ENCODE peak calls at places on chromosomes 16 and 17, in four cellular contexts. X is K562, J is IMR-90, U is GM12878. C is an unnamed sample.

GRCh38 chr16:75319513-75320401 is 68.3 kb upstream of the BCAR1 start:
- DNase-seq in U (peak; percentile 78), J (peak; percentile 92), X (no peak), C (no peak)

GRCh38 chr16:88619859-88620655 is 18.3 kb upstream of the IL17C start:
- DNase-seq in X (no peak), U (no peak), J (peak; percentile 98), C (no peak)

GRCh38 chr16:77696149-77696548 is 26.2 kb upstream of the NUDT7 start:
- DNase-seq in X (peak; percentile 30), J (no peak), U (no peak), C (no peak)

GRCh38 chr17:65398036-65398787 is 163.2 kb downstream of the AXIN2 start:
- DNase-seq in X (no peak), U (no peak), J (no peak), C (no peak)

GRCh38 chr17:73940511-73940910 is 263.0 kb upstream of the RPL38 start:
- DNase-seq in X (no peak), U (no peak), J (no peak), C (no peak)

GRCh38 chr17:19986941-19987714 is 9.5 kb upstream of the AKAP10 start:
- DNase-seq in J (no peak), U (no peak), X (peak; percentile 19), C (no peak)

GRCh38 chr16:14560523-14560922 is 69.5 kb downstream of the PARN start:
- DNase-seq in U (no peak), X (no peak), J (no peak), C (no peak)

GRCh38 chr17:57295526-57296023 is 39.3 kb downstream of the MSI2 start:
- DNase-seq in U (no peak), J (peak; percentile 71), X (no peak), C (no peak)

GRCh38 chr16:10521681-10522274 is 58.6 kb downstream of the EMP2 start:
- DNase-seq in U (no peak), X (peak; percentile 80), J (peak; percentile 68), C (peak; percentile 45)

GRCh38 chr17:40341808-40342574 is 22.5 kb downstream of the GJD3 start:
- DNase-seq in X (peak; percentile 74), J (peak; percentile 50), U (no peak), C (peak; percentile 72)

GRCh38 chr17:6786618-6787017 is 10.6 kb downstream of the FBXO39 start:
- DNase-seq in X (no peak), U (no peak), J (peak; percentile 63), C (no peak)

GRCh38 chr17:35906559-35907265 is 23.9 kb downstream of the RDM1 start:
- DNase-seq in U (no peak), J (no peak), X (no peak), C (no peak)

GRCh38 chr16:62033065-62033464 is 3.2 kb downstream of the CDH8 start:
- DNase-seq in X (no peak), J (no peak), U (no peak), C (no peak)

GRCh38 chr16:22770866-22771265 is 43.1 kb upstream of the HS3ST2 start:
- DNase-seq in X (no peak), J (no peak), U (no peak), C (no peak)

GRCh38 chr16:35560637-35560984 is 2101.2 kb downstream of the TP53TG3F start:
- DNase-seq in U (no peak), J (no peak), X (no peak), C (no peak)

GRCh38 chr17:58121925-58122324 is 26.3 kb upstream of the OR4D1 start:
- DNase-seq in X (peak; percentile 60), U (no peak), J (peak; percentile 22), C (peak; percentile 62)

GRCh38 chr17:43702636-43703035 is 40.9 kb upstream of the MEOX1 start:
- DNase-seq in U (no peak), J (no peak), X (peak; percentile 59), C (peak; percentile 76)

GRCh38 chr17:82691714-82692113 is 6.8 kb downstream of the RAB40B start:
- DNase-seq in X (no peak), U (no peak), J (no peak), C (no peak)

GRCh38 chr16:80899804-80900592 is 95.6 kb upstream of the CDYL2 start:
- DNase-seq in J (peak; percentile 76), U (no peak), X (peak; percentile 30), C (peak; percentile 36)

GRCh38 chr17:58788199-58788598 is 32.5 kb downstream of the PPM1E start:
- DNase-seq in J (no peak), U (no peak), X (no peak), C (no peak)

GRCh38 chr17:41772218-41772585 is 14.3 kb downstream of the JUP start:
- DNase-seq in J (no peak), X (no peak), U (no peak), C (no peak)

GRCh38 chr17:7133424-7133823 is 18.8 kb upstream of the ASGR2 start:
- DNase-seq in X (peak; percentile 60), U (peak; percentile 36), J (no peak), C (peak; percentile 38)

GRCh38 chr16:12235110-12235509 is 258.6 kb downstream of the SNX29 start:
- DNase-seq in J (no peak), X (no peak), U (no peak), C (no peak)

GRCh38 chr16:86181526-86181925 is 282.6 kb downstream of the IRF8 start:
- DNase-seq in U (no peak), X (peak; percentile 16), J (no peak), C (no peak)

GRCh38 chr17:68097161-68097805 is 61.7 kb downstream of the KPNA2 start:
- DNase-seq in J (peak; percentile 26), U (no peak), X (no peak), C (no peak)

GRCh38 chr16:84175351-84176081 is 11.3 kb downstream of the TAF1C start:
- DNase-seq in U (peak; percentile 19), J (peak; percentile 53), X (peak; percentile 76), C (no peak)

GRCh38 chr16:56332464-56333079 is 92.8 kb downstream of the AMFR start:
- DNase-seq in J (peak; percentile 45), U (no peak), X (peak; percentile 81), C (peak; percentile 86)

GRCh38 chr17:63785556-63785955 is 11.6 kb downstream of the DDX42 start:
- DNase-seq in X (no peak), U (no peak), J (peak; percentile 78), C (no peak)

GRCh38 chr16:65214196-65214595 is 92.3 kb upstream of the CDH11 start:
- DNase-seq in X (no peak), U (no peak), J (peak; percentile 17), C (no peak)

GRCh38 chr17:51860934-51861561 is 297.5 kb downstream of the CA10 start:
- DNase-seq in X (peak; percentile 19), U (no peak), J (no peak), C (peak; percentile 50)

GRCh38 chr17:20086416-20087074 is 77.4 kb downstream of the SPECC1 start:
- DNase-seq in U (no peak), X (peak; percentile 17), J (no peak), C (no peak)

GRCh38 chr17:10198509-10199249 is at the start of gene GAS7:
- DNase-seq in U (no peak), J (peak; percentile 26), X (no peak), C (peak; percentile 61)

GRCh38 chr17:59266748-59267147 is 46.4 kb downstream of the GDPD1 start:
- DNase-seq in U (no peak), X (no peak), J (no peak), C (no peak)

GRCh38 chr17:77708049-77708448 is 250.5 kb upstream of the TNRC6C start:
- DNase-seq in J (no peak), X (no peak), U (no peak), C (no peak)
- TF ChIP-seq ELK1 in J (no peak), X (no peak), U (no peak), C (no peak)

GRCh38 chr17:37697331-37697730 is 47.5 kb downstream of the HNF1B start:
- DNase-seq in X (no peak), U (no peak), J (no peak), C (no peak)

GRCh38 chr17:37696366-37696765 is 48.5 kb downstream of the HNF1B start:
- DNase-seq in J (no peak), U (no peak), X (no peak), C (no peak)

GRCh38 chr17:37698856-37699255 is 46.0 kb downstream of the HNF1B start:
- DNase-seq in J (no peak), X (no peak), U (no peak), C (no peak)

GRCh38 chr17:37699285-37699973 is 45.4 kb downstream of the HNF1B start:
- DNase-seq in J (no peak), X (no peak), U (no peak), C (no peak)

DNA sequence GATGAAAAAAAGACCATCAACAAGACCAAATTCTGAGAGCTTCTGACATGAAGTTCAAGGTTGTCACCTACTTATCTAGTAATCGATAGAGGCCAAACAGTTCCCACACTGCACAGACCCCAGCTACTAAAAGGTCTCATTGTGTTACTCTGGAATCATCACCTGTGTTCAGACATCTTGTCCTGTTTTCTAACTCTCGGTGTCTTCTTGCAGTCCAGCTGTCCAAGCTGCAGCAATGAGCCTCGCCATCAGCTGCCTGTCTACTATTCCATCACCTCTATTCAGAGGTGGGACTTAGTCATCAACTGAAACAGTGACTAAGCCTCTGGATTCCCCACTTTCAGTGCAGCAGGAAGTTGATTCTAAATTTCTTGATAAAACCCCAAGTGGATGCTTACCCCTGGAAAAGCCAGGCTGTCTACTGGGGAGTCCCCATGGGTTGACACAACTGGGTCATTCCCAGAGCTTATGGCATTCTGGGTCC is 46.7 kb downstream of the HNF1B start:
- DNase-seq in X (no peak), J (peak; percentile 79), U (no peak), C (peak; percentile 58)
- TF ChIP-seq ELK1 in X (no peak), J (no peak), U (no peak), C (no peak)

DNA sequence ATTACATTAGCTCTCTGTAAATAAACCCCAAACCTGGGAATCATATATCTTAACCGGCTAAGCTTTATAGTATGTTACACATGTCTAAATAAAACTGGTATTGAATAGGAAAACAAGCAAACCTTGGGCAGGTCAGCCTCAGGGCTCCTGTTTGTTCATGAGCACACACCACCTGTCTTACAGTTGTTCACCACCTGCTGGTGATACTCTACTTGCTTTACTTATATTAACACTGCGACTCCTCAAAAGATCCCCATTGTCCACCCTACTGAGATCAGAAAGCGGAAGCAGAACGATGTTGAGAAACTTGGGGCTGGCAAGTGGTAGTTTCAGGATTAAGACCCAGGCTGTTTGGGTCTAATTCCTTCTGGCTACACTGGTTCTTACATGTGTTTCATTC is 16.4 kb downstream of the CDH13 start:
- DNase-seq in U (no peak), X (no peak), J (no peak), C (no peak)
- TF ChIP-seq ELK1 in U (no peak), X (no peak), J (no peak), C (no peak)

GRCh38 chr17:78725448-78726021 is 56.5 kb downstream of the CYTH1 start:
- DNase-seq in U (no peak), X (no peak), J (no peak), C (no peak)
- TF ChIP-seq ELK1 in U (no peak), X (no peak), J (no peak), C (no peak)

DNA sequence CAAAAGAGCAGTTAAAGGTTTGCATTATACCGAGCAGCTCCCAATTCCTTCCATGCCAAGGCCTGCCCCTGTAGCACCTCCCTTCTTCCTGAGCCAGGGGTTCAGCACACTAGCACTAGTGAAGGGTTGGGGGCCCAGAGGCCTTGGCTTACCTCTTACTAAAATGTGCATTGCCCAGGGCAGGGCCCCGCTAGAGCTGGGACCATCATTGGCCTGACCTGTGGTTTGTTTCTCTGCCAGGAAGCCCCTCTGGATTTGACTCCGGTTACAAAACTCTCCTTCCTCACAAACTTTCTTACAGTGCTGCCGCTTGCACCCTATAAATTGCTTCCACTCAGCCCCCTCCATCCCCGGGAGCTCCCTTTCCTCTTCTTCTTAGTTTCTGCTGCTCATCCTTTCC is 33.8 kb downstream of the MPRIP start:
- DNase-seq in J (no peak), U (no peak), X (no peak), C (no peak)
- TF ChIP-seq ELK1 in J (no peak), U (no peak), X (no peak), C (no peak)

GRCh38 chr16:58847902-58848661 is 114.0 kb upstream of the GOT2 start:
- DNase-seq in J (no peak), X (no peak), U (no peak), C (no peak)
- TF ChIP-seq ELK1 in J (no peak), X (no peak), U (no peak), C (no peak)